ENCODE peak calls at places on chromosome 14, in nine cellular contexts. One of them, this sample, is unnamed.

GRCh38 chr14:49920935-49921334 is 28.1 kb downstream of the ARF6 start:
- DNase-seq in HFF-Myc: no peak
- DNase-seq in stomach: no peak
- DNase-seq in pancreas: no peak
- DNase-seq in fibroblast of mammary gland: no peak
- DNase-seq in BJ: no peak
- DNase-seq in thyroid gland: no peak
- DNase-seq in MM.1S: no peak
- DNase-seq in upper lobe of left lung: no peak
- DNase-seq in this sample: no peak

GRCh38 chr14:77488558-77488957 is 10.1 kb downstream of the ISM2 start:
- DNase-seq in HFF-Myc: no peak
- DNase-seq in stomach: no peak
- DNase-seq in pancreas: no peak
- DNase-seq in fibroblast of mammary gland: no peak
- DNase-seq in BJ: no peak
- DNase-seq in thyroid gland: no peak
- DNase-seq in MM.1S: no peak
- DNase-seq in upper lobe of left lung: no peak
- DNase-seq in this sample: no peak

GRCh38 chr14:99188721-99189120 is 83.3 kb downstream of the BCL11B start:
- DNase-seq in HFF-Myc: no peak
- DNase-seq in stomach: no peak
- DNase-seq in pancreas: no peak
- DNase-seq in fibroblast of mammary gland: no peak
- DNase-seq in BJ: no peak
- DNase-seq in thyroid gland: no peak
- DNase-seq in MM.1S: no peak
- DNase-seq in upper lobe of left lung: no peak
- DNase-seq in this sample: no peak

GRCh38 chr14:92703516-92703915 is 44.9 kb downstream of the LGMN start:
- DNase-seq in HFF-Myc: no peak
- DNase-seq in stomach: no peak
- DNase-seq in pancreas: no peak
- DNase-seq in fibroblast of mammary gland: no peak
- DNase-seq in BJ: no peak
- DNase-seq in thyroid gland: no peak
- DNase-seq in MM.1S: no peak
- DNase-seq in upper lobe of left lung: no peak
- DNase-seq in this sample: no peak

GRCh38 chr14:23622990-23623389 is 13.2 kb upstream of the DHRS2 start:
- DNase-seq in HFF-Myc: no peak
- DNase-seq in stomach: no peak
- DNase-seq in pancreas: no peak
- DNase-seq in fibroblast of mammary gland: no peak
- DNase-seq in BJ: no peak
- DNase-seq in thyroid gland: no peak
- DNase-seq in MM.1S: no peak
- DNase-seq in upper lobe of left lung: no peak
- DNase-seq in this sample: no peak

GRCh38 chr14:94945615-94946014 is 175.7 kb upstream of the GSC start:
- DNase-seq in HFF-Myc: no peak
- DNase-seq in stomach: no peak
- DNase-seq in pancreas: no peak
- DNase-seq in fibroblast of mammary gland: no peak
- DNase-seq in BJ: no peak
- DNase-seq in thyroid gland: no peak
- DNase-seq in MM.1S: no peak
- DNase-seq in upper lobe of left lung: no peak
- DNase-seq in this sample: no peak

GRCh38 chr14:23000860-23001259 is 9.1 kb downstream of the C14orf93 start:
- DNase-seq in HFF-Myc: no peak
- DNase-seq in stomach: no peak
- DNase-seq in pancreas: no peak
- DNase-seq in fibroblast of mammary gland: no peak
- DNase-seq in BJ: no peak
- DNase-seq in thyroid gland: no peak
- DNase-seq in MM.1S: no peak
- DNase-seq in upper lobe of left lung: no peak
- DNase-seq in this sample: no peak

GRCh38 chr14:93490001-93490400 is 59.3 kb downstream of the UNC79 start:
- DNase-seq in HFF-Myc: no peak
- DNase-seq in stomach: no peak
- DNase-seq in pancreas: no peak
- DNase-seq in fibroblast of mammary gland: no peak
- DNase-seq in BJ: no peak
- DNase-seq in thyroid gland: no peak
- DNase-seq in MM.1S: no peak
- DNase-seq in upper lobe of left lung: no peak
- DNase-seq in this sample: no peak

GRCh38 chr14:60349663-60350365 is 100.8 kb downstream of the PPM1A start:
- DNase-seq in HFF-Myc: no peak
- DNase-seq in stomach: peak
- DNase-seq in pancreas: peak
- DNase-seq in fibroblast of mammary gland: peak
- DNase-seq in BJ: no peak
- DNase-seq in thyroid gland: peak
- DNase-seq in MM.1S: peak
- DNase-seq in upper lobe of left lung: no peak
- DNase-seq in this sample: peak

GRCh38 chr14:100810435-100810834 is 15.5 kb upstream of the MEG3 start:
- DNase-seq in HFF-Myc: no peak
- DNase-seq in stomach: no peak
- DNase-seq in pancreas: no peak
- DNase-seq in fibroblast of mammary gland: no peak
- DNase-seq in BJ: no peak
- DNase-seq in thyroid gland: no peak
- DNase-seq in MM.1S: no peak
- DNase-seq in upper lobe of left lung: no peak
- DNase-seq in this sample: no peak

GRCh38 chr14:79971330-79971729 is 240.0 kb downstream of the DIO2 start:
- DNase-seq in HFF-Myc: peak
- DNase-seq in stomach: no peak
- DNase-seq in pancreas: no peak
- DNase-seq in fibroblast of mammary gland: peak
- DNase-seq in BJ: peak
- DNase-seq in thyroid gland: no peak
- DNase-seq in MM.1S: no peak
- DNase-seq in upper lobe of left lung: no peak
- DNase-seq in this sample: peak

GRCh38 chr14:103692871-103693270 is 22.4 kb downstream of the XRCC3 start:
- DNase-seq in HFF-Myc: no peak
- DNase-seq in stomach: no peak
- DNase-seq in pancreas: no peak
- DNase-seq in fibroblast of mammary gland: no peak
- DNase-seq in BJ: no peak
- DNase-seq in thyroid gland: no peak
- DNase-seq in MM.1S: no peak
- DNase-seq in upper lobe of left lung: no peak
- DNase-seq in this sample: no peak

GRCh38 chr14:24080888-24081738 is 9.8 kb downstream of the CPNE6 start:
- DNase-seq in HFF-Myc: no peak
- DNase-seq in stomach: peak
- DNase-seq in pancreas: peak
- DNase-seq in fibroblast of mammary gland: peak
- DNase-seq in BJ: no peak
- DNase-seq in thyroid gland: peak
- DNase-seq in MM.1S: peak
- DNase-seq in upper lobe of left lung: peak
- DNase-seq in this sample: peak

GRCh38 chr14:100683578-100683977 is 43.1 kb upstream of the DLK1 start:
- DNase-seq in HFF-Myc: no peak
- DNase-seq in stomach: no peak
- DNase-seq in pancreas: no peak
- DNase-seq in fibroblast of mammary gland: no peak
- DNase-seq in BJ: no peak
- DNase-seq in thyroid gland: no peak
- DNase-seq in MM.1S: no peak
- DNase-seq in upper lobe of left lung: no peak
- DNase-seq in this sample: no peak

DNA sequence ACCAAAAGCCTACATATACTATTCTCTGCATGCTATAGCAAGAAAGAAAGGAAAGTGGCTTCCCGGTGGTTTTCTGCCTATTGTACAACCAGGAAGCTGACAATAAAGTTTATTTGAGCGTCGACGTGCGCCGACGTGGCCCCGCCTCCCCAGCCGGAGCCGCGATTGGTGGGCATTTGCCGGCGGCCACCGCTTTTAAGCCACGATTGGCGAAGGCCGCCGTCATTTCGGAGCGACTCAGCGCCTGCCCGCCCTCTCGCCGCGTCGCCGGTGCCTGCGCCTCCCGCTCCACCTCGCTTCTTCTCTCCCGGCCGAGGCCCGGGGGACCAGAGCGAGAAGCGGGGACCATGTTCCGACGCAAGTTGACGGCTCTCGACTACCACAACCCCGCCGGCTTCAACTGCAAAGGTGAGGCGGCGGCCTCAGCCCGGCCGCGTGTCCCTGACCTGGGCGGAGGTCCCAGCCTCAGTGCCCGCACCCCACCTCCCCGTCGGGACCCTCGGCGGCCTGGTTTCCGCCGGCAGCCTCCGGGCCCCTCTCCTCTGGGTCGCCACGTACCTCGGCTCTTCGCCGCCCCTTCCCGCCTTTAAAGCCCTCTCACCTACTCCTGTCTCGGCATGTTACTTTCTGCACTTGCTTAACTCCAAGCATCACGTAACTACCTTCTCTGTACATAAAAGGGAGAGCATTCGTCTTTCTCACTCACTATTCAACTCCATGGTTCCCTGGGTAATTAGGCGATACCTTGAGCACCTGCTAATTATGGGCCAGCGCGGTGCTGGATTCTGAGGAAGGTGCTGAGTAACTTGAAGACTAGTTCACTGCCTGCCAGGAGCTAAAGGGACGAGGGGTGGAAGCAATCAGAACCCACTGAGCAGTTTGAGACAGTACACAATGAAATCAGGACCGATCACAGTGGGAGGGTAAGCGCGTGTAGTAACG is at the start of gene RTRAF:
- DNase-seq in HFF-Myc: peak
- DNase-seq in stomach: peak
- DNase-seq in pancreas: peak
- DNase-seq in fibroblast of mammary gland: peak
- DNase-seq in BJ: peak
- DNase-seq in thyroid gland: peak
- DNase-seq in MM.1S: peak
- DNase-seq in upper lobe of left lung: peak
- DNase-seq in this sample: peak
- H3K4me3 ChIP-seq in HFF-Myc: peak
- H3K4me3 ChIP-seq in stomach: peak
- H3K4me3 ChIP-seq in pancreas: peak
- H3K4me3 ChIP-seq in fibroblast of mammary gland: peak
- H3K4me3 ChIP-seq in BJ: peak
- H3K4me3 ChIP-seq in thyroid gland: peak
- H3K4me3 ChIP-seq in MM.1S: peak
- H3K4me3 ChIP-seq in upper lobe of left lung: peak
- H3K4me3 ChIP-seq in this sample: peak

GRCh38 chr14:88929656-88930436 is 105.4 kb downstream of the TTC8 start:
- DNase-seq in HFF-Myc: no peak
- DNase-seq in stomach: no peak
- DNase-seq in pancreas: no peak
- DNase-seq in fibroblast of mammary gland: no peak
- DNase-seq in BJ: no peak
- DNase-seq in thyroid gland: no peak
- DNase-seq in MM.1S: no peak
- DNase-seq in upper lobe of left lung: no peak
- DNase-seq in this sample: no peak
- TF ChIP-seq CTCF in HFF-Myc: peak
- TF ChIP-seq CTCF in stomach: no peak
- TF ChIP-seq CTCF in pancreas: no peak
- TF ChIP-seq CTCF in fibroblast of mammary gland: peak
- TF ChIP-seq CTCF in BJ: peak
- TF ChIP-seq CTCF in thyroid gland: no peak
- TF ChIP-seq CTCF in MM.1S: no peak
- TF ChIP-seq CTCF in upper lobe of left lung: no peak
- TF ChIP-seq CTCF in this sample: no peak

GRCh38 chr14:91573894-91574837 is 64.1 kb upstream of the PPP4R3A start:
- DNase-seq in HFF-Myc: no peak
- DNase-seq in stomach: peak
- DNase-seq in pancreas: peak
- DNase-seq in fibroblast of mammary gland: peak
- DNase-seq in BJ: peak
- DNase-seq in thyroid gland: peak
- DNase-seq in MM.1S: peak
- DNase-seq in upper lobe of left lung: peak
- DNase-seq in this sample: peak
- H3K4me3 ChIP-seq in HFF-Myc: peak
- H3K4me3 ChIP-seq in stomach: peak
- H3K4me3 ChIP-seq in pancreas: peak
- H3K4me3 ChIP-seq in fibroblast of mammary gland: peak
- H3K4me3 ChIP-seq in BJ: peak
- H3K4me3 ChIP-seq in thyroid gland: peak
- H3K4me3 ChIP-seq in MM.1S: peak
- H3K4me3 ChIP-seq in upper lobe of left lung: peak
- H3K4me3 ChIP-seq in this sample: peak

GRCh38 chr14:33709711-33710110 is 241.2 kb downstream of the EGLN3 start:
- DNase-seq in HFF-Myc: no peak
- DNase-seq in stomach: no peak
- DNase-seq in pancreas: no peak
- DNase-seq in fibroblast of mammary gland: no peak
- DNase-seq in BJ: no peak
- DNase-seq in thyroid gland: no peak
- DNase-seq in MM.1S: no peak
- DNase-seq in upper lobe of left lung: no peak
- DNase-seq in this sample: no peak

GRCh38 chr14:33714527-33715222 is 236.2 kb downstream of the EGLN3 start:
- DNase-seq in HFF-Myc: no peak
- DNase-seq in stomach: no peak
- DNase-seq in pancreas: no peak
- DNase-seq in fibroblast of mammary gland: peak
- DNase-seq in BJ: peak
- DNase-seq in thyroid gland: no peak
- DNase-seq in MM.1S: no peak
- DNase-seq in upper lobe of left lung: no peak
- DNase-seq in this sample: peak

GRCh38 chr14:33709286-33709685 is 241.6 kb downstream of the EGLN3 start:
- DNase-seq in HFF-Myc: no peak
- DNase-seq in stomach: no peak
- DNase-seq in pancreas: no peak
- DNase-seq in fibroblast of mammary gland: peak
- DNase-seq in BJ: no peak
- DNase-seq in thyroid gland: no peak
- DNase-seq in MM.1S: no peak
- DNase-seq in upper lobe of left lung: no peak
- DNase-seq in this sample: peak

GRCh38 chr14:33715223-33715528 is 235.7 kb downstream of the EGLN3 start:
- DNase-seq in HFF-Myc: no peak
- DNase-seq in stomach: no peak
- DNase-seq in pancreas: no peak
- DNase-seq in fibroblast of mammary gland: no peak
- DNase-seq in BJ: no peak
- DNase-seq in thyroid gland: no peak
- DNase-seq in MM.1S: no peak
- DNase-seq in upper lobe of left lung: no peak
- DNase-seq in this sample: no peak

DNA sequence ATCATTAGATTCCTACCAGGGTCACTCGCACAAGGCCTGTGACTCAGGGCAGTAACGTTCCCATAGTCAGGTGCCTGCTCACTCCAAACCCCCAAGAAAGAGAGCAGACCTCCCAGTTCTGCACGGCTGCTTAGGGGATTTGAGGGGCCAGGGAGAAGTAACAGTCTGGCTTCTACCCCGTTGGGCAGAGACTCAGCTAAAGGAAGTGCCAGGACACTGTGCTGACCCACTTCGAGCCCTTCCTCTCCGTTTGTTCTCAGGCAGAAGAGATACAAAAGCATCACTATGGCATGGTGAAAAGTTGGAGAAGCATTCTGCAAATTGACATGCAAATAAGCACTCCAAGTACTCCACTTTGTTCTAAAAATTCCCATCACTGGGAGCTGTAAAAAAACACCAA is 239.1 kb downstream of the EGLN3 start:
- DNase-seq in HFF-Myc: no peak
- DNase-seq in stomach: no peak
- DNase-seq in pancreas: no peak
- DNase-seq in fibroblast of mammary gland: no peak
- DNase-seq in BJ: no peak
- DNase-seq in thyroid gland: no peak
- DNase-seq in MM.1S: no peak
- DNase-seq in upper lobe of left lung: no peak
- DNase-seq in this sample: no peak
- TF ChIP-seq CTCF in HFF-Myc: no peak
- TF ChIP-seq CTCF in stomach: no peak
- TF ChIP-seq CTCF in pancreas: no peak
- TF ChIP-seq CTCF in fibroblast of mammary gland: no peak
- TF ChIP-seq CTCF in BJ: no peak
- TF ChIP-seq CTCF in thyroid gland: no peak
- TF ChIP-seq CTCF in MM.1S: no peak
- TF ChIP-seq CTCF in upper lobe of left lung: no peak
- TF ChIP-seq CTCF in this sample: no peak

This sample was measured in foreskin fibroblast.